ENCODE peak calls at places on chromosomes 13 and 19, in six cellular contexts. One of them, this sample, is unnamed.

GRCh38 chr13:30128095-30128494 is 179.3 kb downstream of the KATNAL1 start:
- DNase-seq in AG04450: no peak
- DNase-seq in heart left ventricle: no peak
- DNase-seq in foreskin fibroblast: no peak
- DNase-seq in left cardiac atrium: no peak
- DNase-seq in CD4-positive, alpha-beta memory T cell: no peak
- DNase-seq in this sample: no peak

GRCh38 chr13:72437458-72437857 is 290.0 kb downstream of the MZT1 start:
- DNase-seq in heart left ventricle: no peak
- DNase-seq in CD4-positive, alpha-beta memory T cell: no peak
- DNase-seq in left cardiac atrium: no peak
- DNase-seq in AG04450: peak
- DNase-seq in foreskin fibroblast: peak
- DNase-seq in this sample: no peak

GRCh38 chr13:43293986-43294880 is 270.8 kb downstream of the DNAJC15 start:
- DNase-seq in left cardiac atrium: no peak
- DNase-seq in heart left ventricle: no peak
- DNase-seq in foreskin fibroblast: no peak
- DNase-seq in AG04450: no peak
- DNase-seq in CD4-positive, alpha-beta memory T cell: no peak
- DNase-seq in this sample: no peak

GRCh38 chr13:48492123-48493075 is 40.5 kb downstream of the RCBTB2 start:
- DNase-seq in AG04450: no peak
- DNase-seq in left cardiac atrium: peak
- DNase-seq in CD4-positive, alpha-beta memory T cell: peak
- DNase-seq in foreskin fibroblast: peak
- DNase-seq in heart left ventricle: peak
- DNase-seq in this sample: peak

GRCh38 chr13:95957331-95957730 is 95.9 kb downstream of the UGGT2 start:
- DNase-seq in AG04450: no peak
- DNase-seq in foreskin fibroblast: no peak
- DNase-seq in heart left ventricle: no peak
- DNase-seq in left cardiac atrium: no peak
- DNase-seq in CD4-positive, alpha-beta memory T cell: no peak
- DNase-seq in this sample: no peak

GRCh38 chr19:12723383-12723642 is 419 bp downstream of the TNPO2 start:
- DNase-seq in foreskin fibroblast: no peak
- DNase-seq in heart left ventricle: no peak
- DNase-seq in AG04450: no peak
- DNase-seq in left cardiac atrium: no peak
- DNase-seq in CD4-positive, alpha-beta memory T cell: no peak
- DNase-seq in this sample: no peak

GRCh38 chr19:13356185-13356584 is 150.1 kb downstream of the CACNA1A start:
- DNase-seq in CD4-positive, alpha-beta memory T cell: no peak
- DNase-seq in heart left ventricle: no peak
- DNase-seq in AG04450: no peak
- DNase-seq in foreskin fibroblast: no peak
- DNase-seq in left cardiac atrium: no peak
- DNase-seq in this sample: no peak

GRCh38 chr19:38792250-38793111 is 3.5 kb downstream of the LGALS7B start:
- DNase-seq in left cardiac atrium: peak
- DNase-seq in heart left ventricle: peak
- DNase-seq in foreskin fibroblast: no peak
- DNase-seq in AG04450: no peak
- DNase-seq in CD4-positive, alpha-beta memory T cell: no peak
- DNase-seq in this sample: peak

GRCh38 chr19:17441241-17442135 is 7.0 kb downstream of the TMEM221 start:
- DNase-seq in left cardiac atrium: no peak
- DNase-seq in CD4-positive, alpha-beta memory T cell: no peak
- DNase-seq in foreskin fibroblast: peak
- DNase-seq in AG04450: no peak
- DNase-seq in heart left ventricle: no peak
- DNase-seq in this sample: no peak

GRCh38 chr13:67643656-67644055 is 413.5 kb upstream of the PCDH9 start:
- DNase-seq in heart left ventricle: no peak
- DNase-seq in CD4-positive, alpha-beta memory T cell: no peak
- DNase-seq in AG04450: no peak
- DNase-seq in foreskin fibroblast: no peak
- DNase-seq in left cardiac atrium: no peak
- DNase-seq in this sample: no peak

GRCh38 chr13:75372923-75373841 is 108.8 kb downstream of the TBC1D4 start:
- DNase-seq in heart left ventricle: no peak
- DNase-seq in CD4-positive, alpha-beta memory T cell: no peak
- DNase-seq in AG04450: no peak
- DNase-seq in left cardiac atrium: no peak
- DNase-seq in foreskin fibroblast: peak
- DNase-seq in this sample: no peak

GRCh38 chr13:89027694-89028306 is 1356.6 kb downstream of the SLITRK5 start:
- DNase-seq in heart left ventricle: no peak
- DNase-seq in foreskin fibroblast: no peak
- DNase-seq in AG04450: no peak
- DNase-seq in CD4-positive, alpha-beta memory T cell: no peak
- DNase-seq in left cardiac atrium: no peak
- DNase-seq in this sample: no peak

GRCh38 chr19:48244289-48244688 is 11.4 kb downstream of the CARD8 start:
- DNase-seq in heart left ventricle: no peak
- DNase-seq in AG04450: no peak
- DNase-seq in CD4-positive, alpha-beta memory T cell: peak
- DNase-seq in left cardiac atrium: no peak
- DNase-seq in foreskin fibroblast: no peak
- DNase-seq in this sample: no peak

GRCh38 chr19:17049711-17050280 is 23.2 kb upstream of the CPAMD8 start:
- DNase-seq in AG04450: peak
- DNase-seq in left cardiac atrium: no peak
- DNase-seq in CD4-positive, alpha-beta memory T cell: no peak
- DNase-seq in heart left ventricle: no peak
- DNase-seq in foreskin fibroblast: peak
- DNase-seq in this sample: no peak